ENCODE peak calls at places on chromosomes 6 and 20, in seven cellular contexts. G is AG10803, W is lower lobe of right lung, X is left lung, O is body of pancreas, E is transverse colon, U is foreskin fibroblast. Y is an unnamed sample.

GRCh38 chr6:44254201-44254956 is 2.9 kb downstream of the SLC35B2 start:
- DNase-seq in G (no peak), W (no peak), X (no peak), O (no peak), E (no peak), U (no peak), Y (no peak)

GRCh38 chr20:19269737-19270325 is 57.4 kb downstream of the SLC24A3 start:
- DNase-seq in G (peak), W (no peak), X (no peak), O (no peak), E (no peak), U (peak), Y (no peak)

GRCh38 chr6:54805077-54805476 is 41.5 kb upstream of the FAM83B start:
- DNase-seq in G (peak), W (no peak), X (no peak), O (no peak), E (no peak), U (no peak), Y (no peak)

GRCh38 chr20:3100480-3100879 is 16.0 kb upstream of the AVP start:
- DNase-seq in G (no peak), W (no peak), X (no peak), O (no peak), E (no peak), U (no peak), Y (no peak)

GRCh38 chr20:59469266-59470252 is 134.8 kb upstream of the PHACTR3 start:
- DNase-seq in G (no peak), W (no peak), X (no peak), O (no peak), E (no peak), U (no peak), Y (no peak)

GRCh38 chr6:111874030-111874425 is 776 bp upstream of the FYN start:
- DNase-seq in G (peak), W (no peak), X (no peak), O (no peak), E (peak), U (no peak), Y (no peak)

GRCh38 chr6:88499845-88500699 is 333.9 kb upstream of the CNR1 start:
- DNase-seq in G (no peak), W (no peak), X (no peak), O (no peak), E (no peak), U (no peak), Y (no peak)

GRCh38 chr20:20593447-20594170 is 118.8 kb downstream of the RALGAPA2 start:
- DNase-seq in G (peak), W (peak), X (peak), O (no peak), E (no peak), U (peak), Y (no peak)

GRCh38 chr6:113493991-113494390 is 363.2 kb upstream of the MARCKS start:
- DNase-seq in G (no peak), W (no peak), X (no peak), O (no peak), E (no peak), U (no peak), Y (no peak)

GRCh38 chr6:154606457-154606856 is 96.0 kb upstream of the CNKSR3 start:
- DNase-seq in G (no peak), W (no peak), X (no peak), O (no peak), E (no peak), U (no peak), Y (peak)

GRCh38 chr20:58366016-58366415 is 23.0 kb upstream of the VAPB start:
- DNase-seq in G (no peak), W (no peak), X (no peak), O (no peak), E (no peak), U (no peak), Y (no peak)

GRCh38 chr20:17659801-17660200 is 22.2 kb downstream of the RRBP1 start:
- DNase-seq in G (no peak), W (no peak), X (no peak), O (no peak), E (no peak), U (no peak), Y (no peak)

GRCh38 chr6:31568537-31568961 is 3.5 kb upstream of the LTA start:
- DNase-seq in G (no peak), W (no peak), X (peak), O (no peak), E (peak), U (no peak), Y (peak)

GRCh38 chr6:150435832-150436231 is 67.0 kb downstream of the IYD start:
- DNase-seq in G (no peak), W (no peak), X (no peak), O (no peak), E (no peak), U (no peak), Y (no peak)

GRCh38 chr6:106377061-106377540 is 16.6 kb downstream of the CRYBG1 start:
- DNase-seq in G (no peak), W (no peak), X (no peak), O (no peak), E (no peak), U (no peak), Y (no peak)

GRCh38 chr6:99219788-99220187 is 129.7 kb downstream of the FAXC start:
- DNase-seq in G (no peak), W (no peak), X (no peak), O (no peak), E (no peak), U (no peak), Y (no peak)

GRCh38 chr20:48763183-48764030 is 64.4 kb downstream of the PREX1 start:
- DNase-seq in G (no peak), W (no peak), X (no peak), O (no peak), E (no peak), U (no peak), Y (no peak)

GRCh38 chr6:125078602-125079321 is 74.8 kb upstream of the TPD52L1 start:
- DNase-seq in G (no peak), W (no peak), X (no peak), O (no peak), E (no peak), U (no peak), Y (no peak)
- H3K4me3 ChIP-seq in G (no peak), W (no peak), X (no peak), O (no peak), E (no peak), U (no peak), Y (no peak)

GRCh38 chr20:62269378-62269777 is 31.1 kb downstream of the OSBPL2 start:
- DNase-seq in G (no peak), W (no peak), X (no peak), O (no peak), E (no peak), U (no peak), Y (no peak)

GRCh38 chr20:62269871-62270270 is 31.6 kb downstream of the OSBPL2 start:
- DNase-seq in G (no peak), W (no peak), X (no peak), O (no peak), E (no peak), U (no peak), Y (no peak)

GRCh38 chr20:62273421-62273820 is 29.4 kb upstream of the ADRM1 start:
- DNase-seq in G (no peak), W (no peak), X (no peak), O (no peak), E (no peak), U (no peak), Y (no peak)

GRCh38 chr20:62274332-62275262 is 28.2 kb upstream of the ADRM1 start:
- DNase-seq in G (no peak), W (no peak), X (no peak), O (no peak), E (no peak), U (no peak), Y (no peak)

GRCh38 chr20:62272200-62272599 is 30.6 kb upstream of the ADRM1 start:
- DNase-seq in G (no peak), W (no peak), X (no peak), O (no peak), E (no peak), U (no peak), Y (no peak)
- TF ChIP-seq CTCF in G (no peak), W (no peak), X (no peak), O (no peak), E (no peak), U (no peak), Y (no peak)

DNA sequence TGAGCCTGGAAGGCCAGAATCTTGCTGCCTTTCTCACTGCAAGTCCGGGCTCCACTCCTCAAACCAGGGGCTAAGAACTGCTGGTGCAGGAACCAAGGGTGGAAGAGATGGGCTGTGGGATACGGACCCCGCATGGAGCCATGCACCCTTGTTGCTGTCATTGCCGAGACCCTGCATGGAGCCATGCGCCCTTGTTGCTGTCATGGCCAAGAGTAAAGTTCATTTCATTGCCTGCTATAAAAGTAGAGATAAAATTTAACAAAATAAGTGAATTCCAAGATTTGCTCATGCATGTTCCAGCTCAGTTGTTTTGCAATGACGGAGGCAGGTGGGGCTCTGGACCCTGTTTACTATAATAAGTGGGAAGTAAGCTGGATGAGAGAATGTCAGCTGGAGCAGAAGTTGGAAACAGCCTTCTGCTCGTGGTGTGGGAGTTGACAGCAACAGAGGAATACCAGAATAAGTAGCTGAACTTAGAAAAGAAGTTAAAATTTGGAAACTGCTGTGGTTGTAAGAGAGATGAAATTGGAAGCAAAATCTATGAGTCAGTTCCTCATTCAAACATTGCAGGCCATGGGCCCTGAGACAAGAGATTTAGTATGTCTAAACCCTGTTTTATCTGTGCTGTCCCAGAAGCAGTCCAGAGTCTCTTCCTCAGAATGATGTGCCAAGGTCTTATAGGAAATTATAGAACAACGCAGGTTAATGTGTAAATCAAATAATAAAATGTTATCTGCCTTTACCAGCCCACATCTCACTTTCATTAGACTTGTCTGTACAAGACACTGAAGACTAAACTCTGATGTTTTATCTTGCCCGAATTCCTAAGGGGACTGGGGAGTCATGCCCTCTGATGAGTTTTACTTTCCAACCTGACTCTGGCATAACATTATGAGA is 15.8 kb upstream of the THBS2 start:
- DNase-seq in G (peak), W (no peak), X (no peak), O (no peak), E (peak), U (no peak), Y (no peak)
- H3K4me3 ChIP-seq in G (no peak), W (no peak), X (no peak), O (no peak), E (no peak), U (no peak), Y (no peak)

DNA sequence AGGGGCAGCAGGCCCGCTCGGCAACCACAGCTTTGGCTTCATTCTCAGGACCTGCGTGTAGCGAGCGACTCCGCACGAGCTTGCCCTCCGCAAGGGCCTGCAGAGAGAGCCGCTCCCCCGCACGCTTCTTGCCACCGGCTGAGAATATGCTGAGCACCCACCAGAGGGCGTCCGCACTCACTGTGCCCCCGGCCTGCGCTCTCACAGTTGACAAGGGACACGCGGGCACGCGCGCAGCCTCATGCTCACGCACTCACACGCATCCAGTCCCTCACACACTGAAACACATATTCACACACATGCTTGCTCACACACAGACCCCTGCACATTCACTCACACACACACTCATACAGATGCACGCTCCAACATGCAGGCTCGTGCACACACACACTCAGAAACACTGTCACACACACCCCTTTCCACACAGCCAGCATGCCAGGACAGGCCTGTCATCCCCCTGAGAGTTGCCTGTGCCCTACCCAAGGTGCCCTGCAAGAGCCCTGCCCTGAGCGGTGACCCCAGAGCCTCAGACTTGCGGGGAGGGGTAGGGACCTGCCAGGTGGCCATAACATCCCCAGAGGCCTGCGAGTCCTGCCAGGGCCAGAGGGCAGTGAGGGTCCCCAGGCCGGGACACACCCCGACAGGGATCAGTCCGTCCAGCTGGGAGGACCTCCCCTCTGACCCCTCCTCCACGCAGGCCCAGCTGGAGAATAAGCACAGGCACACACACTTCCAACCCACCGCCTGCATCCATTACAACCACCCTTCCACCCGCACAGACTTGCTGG is 174.1 kb downstream of the BMP7 start:
- DNase-seq in G (peak), W (peak), X (no peak), O (peak), E (peak), U (peak), Y (no peak)
- TF ChIP-seq CTCF in G (peak), W (peak), X (peak), O (peak), E (peak), U (peak), Y (peak)

Y was measured in GM12864.